ENCODE peak calls at places on chromosomes 3 and 15, in ten cellular contexts. V is breast epithelium, P is GM12892, E is body of pancreas, D is IMR-90, W is HepG2, A is esophagus muscularis mucosa, N is spleen, F is A549, U is lower leg skin. B is an unnamed sample.

GRCh38 chr15:62647195-62647865 is 395.2 kb upstream of the TPM1 start:
- DNase-seq in W (peak; percentile 61), V (no peak), E (peak; percentile 41), A (peak; percentile 78), U (no peak), D (peak; percentile 68), F (peak; percentile 93), P (no peak), N (no peak), B (peak; percentile 51)

GRCh38 chr3:55244247-55244646 is 242.9 kb downstream of the WNT5A start:
- DNase-seq in N (no peak), P (no peak), E (peak; percentile 76), U (no peak), A (peak; percentile 62), W (no peak), D (no peak), V (no peak), F (no peak), B (no peak)

GRCh38 chr3:48407542-48408099 is 22.3 kb downstream of the PLXNB1 start:
- DNase-seq in N (peak; percentile 35), A (no peak), F (no peak), P (peak; percentile 12), D (no peak), V (peak; percentile 19), W (no peak), E (peak; percentile 4), U (no peak), B (no peak)

GRCh38 chr3:11029948-11030347 is 37.4 kb downstream of the SLC6A1 start:
- DNase-seq in N (no peak), D (no peak), W (no peak), F (no peak), U (no peak), E (no peak), P (no peak), A (no peak), V (no peak), B (no peak)

GRCh38 chr15:78364233-78364632 is 24.1 kb downstream of the CRABP1 start:
- DNase-seq in E (no peak), N (no peak), V (no peak), U (peak; percentile 82), F (no peak), A (no peak), W (no peak), P (no peak), D (no peak), B (no peak)

GRCh38 chr3:32794487-32795308 is 23.1 kb upstream of the TRIM71 start:
- DNase-seq in V (no peak), E (peak; percentile 44), U (no peak), D (peak; percentile 64), W (peak; percentile 97), N (no peak), A (no peak), F (no peak), P (no peak), B (no peak)

GRCh38 chr3:187667526-187667925 is 2.7 kb downstream of the SST start:
- DNase-seq in A (no peak), V (no peak), U (no peak), N (no peak), D (no peak), P (no peak), F (no peak), E (no peak), W (peak; percentile 9), B (no peak)

GRCh38 chr3:183188895-183189462 is 26.4 kb upstream of the LAMP3 start:
- DNase-seq in D (no peak), N (no peak), W (peak; percentile 10), F (peak; percentile 14), U (no peak), A (no peak), V (no peak), P (no peak), E (peak; percentile 73), B (no peak)

GRCh38 chr15:94446441-94446840 is 215.1 kb downstream of the MCTP2 start:
- DNase-seq in N (no peak), U (no peak), V (no peak), A (no peak), P (no peak), F (no peak), D (no peak), W (no peak), E (no peak), B (no peak)

GRCh38 chr3:106276755-106277612 is 408.2 kb upstream of the CBLB start:
- DNase-seq in W (no peak), D (no peak), V (no peak), F (no peak), U (no peak), N (no peak), E (no peak), P (no peak), A (no peak), B (no peak)

GRCh38 chr3:106281231-106281630 is 412.4 kb upstream of the CBLB start:
- DNase-seq in V (no peak), F (no peak), N (no peak), U (no peak), E (no peak), D (peak; percentile 77), P (no peak), A (no peak), W (no peak), B (no peak)

GRCh38 chr3:106272302-106272701 is 403.5 kb upstream of the CBLB start:
- DNase-seq in U (no peak), V (no peak), P (no peak), D (no peak), F (no peak), A (no peak), W (no peak), E (no peak), N (no peak), B (no peak)

GRCh38 chr3:106277731-106278130 is 408.9 kb upstream of the CBLB start:
- DNase-seq in E (no peak), W (no peak), N (no peak), V (no peak), D (no peak), F (no peak), U (no peak), A (no peak), P (no peak), B (no peak)

DNA sequence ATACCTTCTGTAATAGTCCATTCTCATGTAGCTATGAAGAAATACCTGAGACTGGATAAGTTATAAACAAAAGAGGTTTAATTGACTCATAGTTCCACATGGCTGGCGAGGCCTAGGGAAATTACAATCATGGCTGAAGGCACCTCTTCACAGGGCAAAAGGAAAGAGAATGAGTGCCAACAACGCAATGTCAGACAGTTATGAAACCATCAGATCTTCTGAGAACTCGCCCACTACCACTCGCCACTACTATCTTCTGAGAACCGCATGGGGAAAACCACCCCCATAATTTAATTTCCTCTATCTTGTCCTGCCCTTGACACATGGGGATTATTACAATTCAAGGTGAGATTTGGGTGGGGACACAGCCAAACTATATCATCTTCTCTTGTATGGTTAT is 406.8 kb upstream of the CBLB start:
- DNase-seq in W (no peak), P (no peak), F (no peak), E (no peak), U (no peak), A (no peak), N (no peak), D (no peak), V (no peak), B (no peak)
- TF ChIP-seq POLR2A in W (no peak), P (no peak), F (no peak), E (no peak), U (no peak), A (no peak), N (no peak), D (no peak), V (no peak), B (no peak)

DNA sequence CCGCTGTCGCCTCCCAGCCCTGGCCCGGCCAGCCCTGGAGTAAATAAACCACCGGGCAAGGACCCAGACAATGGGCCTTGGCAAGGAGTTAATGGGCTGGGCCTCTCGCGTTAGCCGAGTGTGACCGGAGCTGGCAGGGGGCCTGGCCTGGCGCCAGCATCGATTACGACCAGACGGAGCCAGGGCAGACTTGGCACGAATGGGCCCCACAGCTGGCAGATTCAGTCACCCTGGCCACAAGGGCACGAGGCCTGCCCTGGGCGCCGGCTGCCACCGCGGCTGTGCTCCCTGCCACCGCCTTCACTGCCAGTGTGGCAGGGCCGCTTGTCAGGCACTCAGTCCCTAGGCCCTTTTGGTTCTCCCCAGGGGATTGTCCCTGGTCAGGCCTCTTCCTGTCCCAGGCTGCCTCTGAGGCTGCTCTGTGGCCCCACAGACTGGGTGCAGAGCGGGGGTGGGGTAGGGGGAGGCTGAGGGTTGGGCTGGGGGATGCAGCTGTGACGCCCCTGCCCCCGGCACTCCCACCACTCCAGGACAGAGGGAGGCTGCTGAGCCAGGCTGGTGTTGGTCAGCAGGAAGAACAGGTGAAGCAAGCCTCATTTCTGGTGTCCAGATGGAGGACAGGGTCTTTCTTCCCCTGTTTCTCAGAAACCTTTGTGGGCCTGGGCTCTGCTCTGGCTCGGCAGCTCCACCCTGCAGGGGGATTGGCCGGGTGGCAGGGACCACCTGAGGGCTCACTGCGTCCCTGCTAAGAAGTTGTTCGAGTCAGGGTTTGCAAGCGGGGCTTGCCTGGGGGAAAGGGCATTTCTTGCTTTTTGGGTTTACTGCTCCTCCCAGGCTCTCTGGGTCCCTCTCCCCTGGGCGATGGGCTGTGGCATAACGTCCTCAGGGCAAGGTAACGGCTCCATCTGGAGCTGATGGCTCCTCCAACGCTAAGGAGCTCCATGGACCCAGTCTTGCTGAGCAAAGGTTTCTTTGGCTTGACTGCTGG is 30.5 kb upstream of the SRP14 start:
- DNase-seq in V (peak; percentile 99), F (peak; percentile 76), P (peak; percentile 78), U (peak; percentile 96), N (peak; percentile 93), D (no peak), E (peak; percentile 100), W (peak; percentile 76), A (peak; percentile 93), B (peak; percentile 88)
- TF ChIP-seq POLR2A in V (no peak), F (no peak), P (peak; percentile 66), U (no peak), N (no peak), D (no peak), E (peak; percentile 71), W (peak; percentile 50), A (no peak), B (no peak)

DNA sequence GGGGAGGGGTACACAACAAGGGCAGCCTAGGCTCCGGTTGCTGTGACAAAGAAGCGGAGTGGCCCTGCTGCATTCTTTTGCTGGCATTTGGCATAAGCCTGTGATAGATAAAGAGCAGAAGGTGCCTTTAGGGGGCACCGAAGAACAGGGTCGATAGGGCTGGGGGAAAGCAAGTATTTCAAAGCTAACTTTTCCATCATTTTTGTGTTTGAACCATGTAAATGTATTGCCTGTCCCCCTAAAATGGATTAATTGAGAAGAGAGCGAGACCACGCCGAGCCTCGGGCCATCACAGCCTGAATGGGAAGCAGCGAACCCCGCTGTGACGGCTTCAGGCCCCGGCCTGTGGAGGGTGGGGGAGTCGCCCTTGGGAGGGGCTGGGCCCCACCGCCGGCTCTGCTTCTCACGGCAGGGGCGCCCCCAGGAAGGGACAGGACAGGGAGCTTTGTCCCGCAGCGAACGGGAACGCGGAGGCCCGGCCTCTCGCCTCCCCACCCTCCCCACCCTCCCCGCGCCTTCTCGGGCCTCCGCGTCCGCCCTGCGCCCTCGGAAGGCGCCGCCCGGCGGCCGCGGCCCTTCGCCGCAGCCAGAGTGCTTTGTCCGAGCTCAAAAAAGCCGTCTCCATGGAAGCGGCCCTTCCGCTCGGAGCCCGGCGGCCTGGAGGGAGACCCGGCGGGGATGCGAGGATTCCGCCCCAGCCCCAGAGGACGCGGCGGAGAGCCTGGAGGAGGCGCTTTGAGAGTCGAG is 32.4 kb upstream of the ALDH1L1 start:
- DNase-seq in V (no peak), N (peak; percentile 73), U (no peak), F (peak; percentile 21), P (no peak), A (no peak), D (peak; percentile 12), E (peak; percentile 68), W (peak; percentile 29), B (no peak)
- TF ChIP-seq POLR2A in V (no peak), N (no peak), U (no peak), F (no peak), P (no peak), A (no peak), D (no peak), E (peak; percentile 51), W (no peak), B (no peak)

GRCh38 chr3:52197842-52198625 is at the start of gene ALAS1:
- DNase-seq in P (peak; percentile 97), V (peak; percentile 85), D (peak; percentile 82), F (peak; percentile 78), E (peak; percentile 96), U (peak; percentile 98), W (peak; percentile 82), A (peak; percentile 95), N (peak; percentile 98), B (peak; percentile 93)
- TF ChIP-seq POLR2A in P (peak; percentile 91), V (peak; percentile 69), D (peak; percentile 91), F (peak; percentile 88), E (peak; percentile 90), U (no peak), W (peak; percentile 87), A (peak; percentile 74), N (no peak), B (peak; percentile 91)

B was measured in H54.